ENCODE peak calls at places on chromosome 9, in seven cellular contexts. C is H9, Y is neuronal stem cell, J is mesendoderm, I is mesenchymal stem cell, W is trophoblast cell, T is H1. E is an unnamed sample.

GRCh38 chr9:13274901-13275641 is 4.4 kb downstream of the MPDZ start:
- DNase-seq in C (no peak), Y (no peak), J (peak; percentile 34), I (peak; percentile 39), W (peak; percentile 87), T (no peak), E (peak; percentile 63)

GRCh38 chr9:122370869-122371467 is at the start of gene PTGS1:
- DNase-seq in C (peak; percentile 77), Y (no peak), J (peak; percentile 53), I (no peak), W (no peak), T (peak; percentile 65), E (peak; percentile 38)

GRCh38 chr9:120985759-120986353 is 59.3 kb upstream of the TRAF1 start:
- DNase-seq in C (no peak), Y (peak; percentile 41), J (peak; percentile 85), I (peak; percentile 74), W (peak; percentile 83), T (no peak), E (peak; percentile 79)

GRCh38 chr9:129569506-129570449 is 51.1 kb downstream of the C9orf50 start:
- DNase-seq in C (peak; percentile 69), Y (no peak), J (peak; percentile 83), I (peak; percentile 47), W (peak; percentile 72), T (peak; percentile 56), E (peak; percentile 36)

GRCh38 chr9:107948601-107949000 is 459.0 kb upstream of the KLF4 start:
- DNase-seq in C (no peak), Y (no peak), J (no peak), I (no peak), W (no peak), T (no peak), E (no peak)

GRCh38 chr9:126499005-126499910 is 114.5 kb upstream of the LMX1B start:
- DNase-seq in C (peak; percentile 63), Y (peak; percentile 57), J (peak; percentile 64), I (peak; percentile 63), W (peak; percentile 63), T (peak; percentile 79), E (peak; percentile 17)

GRCh38 chr9:97866300-97866699 is 13.3 kb downstream of the FOXE1 start:
- DNase-seq in C (no peak), Y (no peak), J (no peak), I (no peak), W (no peak), T (no peak), E (no peak)

GRCh38 chr9:88690628-88691027 is 155.7 kb downstream of the NXNL2 start:
- DNase-seq in C (no peak), Y (no peak), J (no peak), I (no peak), W (no peak), T (no peak), E (no peak)

GRCh38 chr9:19221326-19221725 is 9.2 kb upstream of the DENND4C start:
- DNase-seq in C (no peak), Y (no peak), J (no peak), I (no peak), W (peak; percentile 87), T (no peak), E (no peak)

GRCh38 chr9:93033541-93033940 is 25.0 kb upstream of the SUSD3 start:
- DNase-seq in C (no peak), Y (no peak), J (no peak), I (no peak), W (no peak), T (no peak), E (no peak)

GRCh38 chr9:91166796-91167366 is 194.8 kb downstream of the AUH start:
- DNase-seq in C (no peak), Y (no peak), J (peak; percentile 22), I (peak; percentile 9), W (peak; percentile 77), T (no peak), E (peak; percentile 75)

GRCh38 chr9:72254881-72255545 is 105.8 kb downstream of the GDA start:
- DNase-seq in C (no peak), Y (no peak), J (no peak), I (no peak), W (peak; percentile 15), T (no peak), E (no peak)

GRCh38 chr9:93808115-93809029 is 146.8 kb downstream of the BARX1 start:
- DNase-seq in C (no peak), Y (no peak), J (no peak), I (no peak), W (no peak), T (no peak), E (no peak)

GRCh38 chr9:13721481-13722235 is 442.2 kb upstream of the MPDZ start:
- DNase-seq in C (no peak), Y (no peak), J (no peak), I (no peak), W (peak; percentile 12), T (no peak), E (peak; percentile 75)

GRCh38 chr9:18396102-18396728 is 77.7 kb upstream of the ADAMTSL1 start:
- DNase-seq in C (no peak), Y (no peak), J (peak; percentile 32), I (no peak), W (no peak), T (no peak), E (peak; percentile 18)

GRCh38 chr9:13360188-13360587 is 80.7 kb upstream of the MPDZ start:
- DNase-seq in C (no peak), Y (no peak), J (peak; percentile 78), I (no peak), W (no peak), T (no peak), E (no peak)

GRCh38 chr9:96644137-96644536 is 11.0 kb downstream of the PRXL2C start:
- DNase-seq in C (no peak), Y (no peak), J (no peak), I (no peak), W (no peak), T (no peak), E (no peak)

GRCh38 chr9:91564081-91564670 is 140.5 kb upstream of the NFIL3 start:
- DNase-seq in C (no peak), Y (no peak), J (no peak), I (no peak), W (no peak), T (no peak), E (no peak)

GRCh38 chr9:118305371-118305770 is 601.2 kb downstream of the TLR4 start:
- DNase-seq in C (no peak), Y (no peak), J (no peak), I (no peak), W (no peak), T (no peak), E (no peak)

DNA sequence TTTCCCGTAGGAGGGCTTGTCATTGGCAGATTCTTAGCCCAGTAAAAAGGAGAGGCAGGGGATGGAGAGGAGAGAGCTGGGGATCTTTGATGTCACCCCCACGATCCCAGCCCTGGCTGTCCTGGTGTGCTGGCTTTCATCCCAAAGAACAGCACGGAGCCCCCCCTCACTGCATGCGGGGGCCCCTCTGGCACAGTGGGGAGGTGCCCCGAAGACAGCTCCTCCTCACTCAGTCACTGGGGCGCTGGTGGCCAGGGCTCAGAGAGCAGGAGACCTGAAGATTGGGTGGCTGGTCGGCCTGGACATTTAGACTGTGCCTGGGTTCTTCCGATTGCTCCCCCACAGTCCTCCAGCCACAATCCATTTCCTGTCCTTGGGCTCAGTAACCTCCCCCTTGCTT is 207.5 kb downstream of the MELK start:
- DNase-seq in C (no peak), Y (no peak), J (no peak), I (no peak), W (no peak), T (no peak), E (no peak)
- H4K8ac ChIP-seq in C (no peak overlapping the region), Y (no peak overlapping the region), J (no peak overlapping the region), I (no peak overlapping the region), W (no peak overlapping the region), T (peak overlapping the region; percentile 75), E (no peak overlapping the region)

DNA sequence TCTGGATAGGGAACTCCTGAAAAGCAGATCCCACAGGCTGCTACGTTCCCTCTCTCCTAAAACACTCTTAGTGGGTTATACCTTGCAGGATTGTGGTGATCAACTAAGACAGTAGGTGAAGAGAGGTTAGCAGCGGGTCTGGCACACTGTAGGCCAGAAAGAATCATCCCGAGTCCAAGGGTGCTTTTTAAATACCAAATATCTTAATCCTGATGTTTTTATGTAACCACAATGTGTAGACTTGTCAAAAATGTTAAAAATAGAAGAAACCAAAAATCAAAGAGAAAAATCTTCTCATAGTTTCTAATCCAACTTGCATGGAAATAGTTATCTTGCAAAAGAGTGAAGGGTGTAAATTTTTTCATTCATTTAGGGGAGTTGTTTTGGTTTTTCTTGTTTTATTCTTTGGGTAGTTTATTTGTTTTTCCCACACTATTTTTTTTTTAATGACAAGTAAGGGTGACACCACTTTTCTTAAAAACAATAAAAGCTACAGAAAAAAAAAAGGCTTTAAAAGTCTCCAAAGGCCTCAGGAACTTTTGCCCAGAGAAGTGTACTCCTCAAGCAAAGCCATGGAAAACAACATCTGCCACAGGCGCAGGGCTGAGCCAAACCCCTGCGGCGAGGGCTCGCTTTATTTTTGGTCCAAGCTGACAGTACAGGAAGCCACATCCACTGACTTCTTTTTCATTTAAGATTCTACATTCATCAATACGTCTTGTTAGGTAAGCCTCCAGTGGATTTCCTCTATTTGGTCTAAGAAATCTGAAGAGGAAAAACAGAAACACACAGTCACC is 52.1 kb upstream of the IFNK start:
- DNase-seq in C (no peak), Y (no peak), J (no peak), I (no peak), W (no peak), T (no peak), E (no peak)
- H3K23ac ChIP-seq in C (no peak overlapping the region), Y (no peak overlapping the region), J (no peak overlapping the region), I (no peak overlapping the region), W (no peak overlapping the region), T (no peak overlapping the region), E (no peak overlapping the region)

DNA sequence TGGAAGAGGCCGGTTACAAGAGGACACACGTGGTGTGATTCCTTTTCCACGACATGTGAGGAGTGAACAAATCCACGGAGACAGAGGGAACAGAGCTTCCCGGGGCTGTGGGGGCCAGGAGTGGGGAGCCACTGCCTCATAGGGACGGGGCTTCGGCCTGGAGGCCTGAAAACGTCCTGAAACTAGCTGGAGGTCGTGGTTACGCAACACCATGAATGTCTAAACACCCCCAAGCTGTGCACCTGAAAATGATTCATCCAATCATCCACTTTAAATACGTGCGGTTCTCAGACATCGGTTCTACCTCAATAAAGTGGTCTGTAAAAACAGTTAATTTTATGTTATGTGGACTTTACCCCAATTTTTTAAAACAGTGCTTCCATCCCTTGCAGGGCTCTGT is 65.3 kb upstream of the PPP1R26 start:
- DNase-seq in C (no peak), Y (no peak), J (no peak), I (no peak), W (no peak), T (no peak), E (no peak)
- H4K8ac ChIP-seq in C (no peak overlapping the region), Y (no peak overlapping the region), J (no peak overlapping the region), I (no peak overlapping the region), W (no peak overlapping the region), T (no peak overlapping the region), E (no peak overlapping the region)

GRCh38 chr9:136664799-136665082 is 2.0 kb downstream of the EGFL7 start:
- DNase-seq in C (no peak), Y (no peak), J (no peak), I (no peak), W (no peak), T (no peak), E (no peak)

GRCh38 chr9:136665111-136665703 is 2.5 kb downstream of the EGFL7 start:
- DNase-seq in C (no peak), Y (peak; percentile 35), J (peak; percentile 46), I (peak; percentile 41), W (no peak), T (no peak), E (no peak)

GRCh38 chr9:136666364-136667216 is 3.9 kb downstream of the EGFL7 start:
- DNase-seq in C (no peak), Y (no peak), J (no peak), I (no peak), W (no peak), T (no peak), E (no peak)

GRCh38 chr9:136667217-136667939 is 4.7 kb downstream of the EGFL7 start:
- DNase-seq in C (no peak), Y (no peak), J (no peak), I (no peak), W (no peak), T (no peak), E (no peak)

GRCh38 chr9:136665704-136666363 is 3.1 kb downstream of the EGFL7 start:
- DNase-seq in C (no peak), Y (no peak), J (no peak), I (no peak), W (no peak), T (no peak), E (no peak)
- H3K23ac ChIP-seq in C (no peak overlapping the region), Y (no peak overlapping the region), J (no peak overlapping the region), I (no peak overlapping the region), W (no peak overlapping the region), T (no peak overlapping the region), E (no peak overlapping the region)